ENCODE peak calls at places on chromosomes 6 and 20, in ten cellular contexts. One of them, this sample, is unnamed.
A peak's percentile ranks its signal among the peaks of the same experiment; 100 is the strongest.

GRCh38 chr6:626236-626635 is 30.7 kb downstream of the HUS1B start:
- DNase-seq in breast epithelium: no peak
- DNase-seq in upper lobe of left lung: no peak
- DNase-seq in psoas muscle: peak; percentile 15
- DNase-seq in colonic mucosa: no peak
- DNase-seq in H1: no peak
- DNase-seq in astrocyte: peak; percentile 22
- DNase-seq in IMR-90: peak; percentile 82
- DNase-seq in CD8-positive, alpha-beta T cell: no peak
- DNase-seq in OCI-LY7: no peak
- DNase-seq in this sample: no peak

GRCh38 chr20:3218307-3218988 is 9.2 kb downstream of the ITPA start:
- DNase-seq in breast epithelium: peak; percentile 66
- DNase-seq in upper lobe of left lung: peak; percentile 96
- DNase-seq in psoas muscle: peak; percentile 72
- DNase-seq in colonic mucosa: peak; percentile 62
- DNase-seq in H1: peak; percentile 98
- DNase-seq in astrocyte: no peak
- DNase-seq in IMR-90: no peak
- DNase-seq in CD8-positive, alpha-beta T cell: peak; percentile 80
- DNase-seq in OCI-LY7: peak; percentile 43
- DNase-seq in this sample: peak; percentile 69

GRCh38 chr6:167748458-167749379 is 78.0 kb upstream of the AFDN start:
- DNase-seq in breast epithelium: no peak
- DNase-seq in upper lobe of left lung: peak; percentile 76
- DNase-seq in psoas muscle: no peak
- DNase-seq in colonic mucosa: no peak
- DNase-seq in H1: no peak
- DNase-seq in astrocyte: no peak
- DNase-seq in IMR-90: no peak
- DNase-seq in CD8-positive, alpha-beta T cell: no peak
- DNase-seq in OCI-LY7: no peak
- DNase-seq in this sample: no peak

GRCh38 chr20:45183084-45183483 is 8.4 kb downstream of the PI3 start:
- DNase-seq in breast epithelium: no peak
- DNase-seq in upper lobe of left lung: no peak
- DNase-seq in psoas muscle: no peak
- DNase-seq in colonic mucosa: no peak
- DNase-seq in H1: no peak
- DNase-seq in astrocyte: no peak
- DNase-seq in IMR-90: no peak
- DNase-seq in CD8-positive, alpha-beta T cell: no peak
- DNase-seq in OCI-LY7: no peak
- DNase-seq in this sample: no peak

GRCh38 chr20:4152696-4153235 is 137.4 kb upstream of the RNF24 start:
- DNase-seq in breast epithelium: no peak
- DNase-seq in upper lobe of left lung: no peak
- DNase-seq in psoas muscle: no peak
- DNase-seq in colonic mucosa: no peak
- DNase-seq in H1: no peak
- DNase-seq in astrocyte: peak; percentile 34
- DNase-seq in IMR-90: peak; percentile 64
- DNase-seq in CD8-positive, alpha-beta T cell: no peak
- DNase-seq in OCI-LY7: no peak
- DNase-seq in this sample: no peak

GRCh38 chr20:20211988-20212518 is 155.9 kb upstream of the INSM1 start:
- DNase-seq in breast epithelium: no peak
- DNase-seq in upper lobe of left lung: no peak
- DNase-seq in psoas muscle: no peak
- DNase-seq in colonic mucosa: no peak
- DNase-seq in H1: no peak
- DNase-seq in astrocyte: no peak
- DNase-seq in IMR-90: no peak
- DNase-seq in CD8-positive, alpha-beta T cell: no peak
- DNase-seq in OCI-LY7: no peak
- DNase-seq in this sample: no peak

GRCh38 chr6:7431594-7432390 is 42.2 kb downstream of the RIOK1 start:
- DNase-seq in breast epithelium: no peak
- DNase-seq in upper lobe of left lung: peak; percentile 47
- DNase-seq in psoas muscle: no peak
- DNase-seq in colonic mucosa: no peak
- DNase-seq in H1: peak; percentile 57
- DNase-seq in astrocyte: peak; percentile 23
- DNase-seq in IMR-90: peak; percentile 7
- DNase-seq in CD8-positive, alpha-beta T cell: no peak
- DNase-seq in OCI-LY7: no peak
- DNase-seq in this sample: peak; percentile 52

GRCh38 chr6:121310495-121310894 is 23.8 kb downstream of the TBC1D32 start:
- DNase-seq in breast epithelium: no peak
- DNase-seq in upper lobe of left lung: no peak
- DNase-seq in psoas muscle: no peak
- DNase-seq in colonic mucosa: no peak
- DNase-seq in H1: no peak
- DNase-seq in astrocyte: no peak
- DNase-seq in IMR-90: no peak
- DNase-seq in CD8-positive, alpha-beta T cell: no peak
- DNase-seq in OCI-LY7: no peak
- DNase-seq in this sample: no peak

GRCh38 chr20:10857362-10858070 is 183.7 kb upstream of the JAG1 start:
- DNase-seq in breast epithelium: no peak
- DNase-seq in upper lobe of left lung: no peak
- DNase-seq in psoas muscle: no peak
- DNase-seq in colonic mucosa: peak; percentile 88
- DNase-seq in H1: no peak
- DNase-seq in astrocyte: peak; percentile 90
- DNase-seq in IMR-90: peak; percentile 60
- DNase-seq in CD8-positive, alpha-beta T cell: no peak
- DNase-seq in OCI-LY7: no peak
- DNase-seq in this sample: peak; percentile 27

GRCh38 chr6:127938701-127939100 is 37.8 kb upstream of the THEMIS start:
- DNase-seq in breast epithelium: no peak
- DNase-seq in upper lobe of left lung: no peak
- DNase-seq in psoas muscle: no peak
- DNase-seq in colonic mucosa: no peak
- DNase-seq in H1: no peak
- DNase-seq in astrocyte: peak; percentile 38
- DNase-seq in IMR-90: peak; percentile 64
- DNase-seq in CD8-positive, alpha-beta T cell: no peak
- DNase-seq in OCI-LY7: no peak
- DNase-seq in this sample: peak; percentile 72

GRCh38 chr6:45479834-45480696 is 102.3 kb upstream of the SUPT3H start:
- DNase-seq in breast epithelium: no peak
- DNase-seq in upper lobe of left lung: no peak
- DNase-seq in psoas muscle: no peak
- DNase-seq in colonic mucosa: no peak
- DNase-seq in H1: no peak
- DNase-seq in astrocyte: peak; percentile 81
- DNase-seq in IMR-90: peak; percentile 88
- DNase-seq in CD8-positive, alpha-beta T cell: no peak
- DNase-seq in OCI-LY7: no peak
- DNase-seq in this sample: peak; percentile 83

GRCh38 chr20:3452127-3452526 is 18.7 kb upstream of the ATRN start:
- DNase-seq in breast epithelium: no peak
- DNase-seq in upper lobe of left lung: no peak
- DNase-seq in psoas muscle: no peak
- DNase-seq in colonic mucosa: no peak
- DNase-seq in H1: no peak
- DNase-seq in astrocyte: no peak
- DNase-seq in IMR-90: no peak
- DNase-seq in CD8-positive, alpha-beta T cell: no peak
- DNase-seq in OCI-LY7: no peak
- DNase-seq in this sample: no peak

GRCh38 chr20:2103454-2104153 is 2.0 kb downstream of the STK35 start:
- DNase-seq in breast epithelium: no peak
- DNase-seq in upper lobe of left lung: no peak
- DNase-seq in psoas muscle: no peak
- DNase-seq in colonic mucosa: peak; percentile 20
- DNase-seq in H1: no peak
- DNase-seq in astrocyte: no peak
- DNase-seq in IMR-90: no peak
- DNase-seq in CD8-positive, alpha-beta T cell: no peak
- DNase-seq in OCI-LY7: peak; percentile 41
- DNase-seq in this sample: peak; percentile 45

GRCh38 chr6:109039795-109040194 is 54.9 kb downstream of the SESN1 start:
- DNase-seq in breast epithelium: no peak
- DNase-seq in upper lobe of left lung: no peak
- DNase-seq in psoas muscle: no peak
- DNase-seq in colonic mucosa: no peak
- DNase-seq in H1: no peak
- DNase-seq in astrocyte: no peak
- DNase-seq in IMR-90: no peak
- DNase-seq in CD8-positive, alpha-beta T cell: no peak
- DNase-seq in OCI-LY7: no peak
- DNase-seq in this sample: no peak

GRCh38 chr20:56032251-56032650 is 26.9 kb upstream of the CBLN4 start:
- DNase-seq in breast epithelium: no peak
- DNase-seq in upper lobe of left lung: no peak
- DNase-seq in psoas muscle: no peak
- DNase-seq in colonic mucosa: no peak
- DNase-seq in H1: no peak
- DNase-seq in astrocyte: no peak
- DNase-seq in IMR-90: no peak
- DNase-seq in CD8-positive, alpha-beta T cell: no peak
- DNase-seq in OCI-LY7: peak; percentile 42
- DNase-seq in this sample: peak; percentile 1
- H3K9me3 ChIP-seq in breast epithelium: peaks cover 60% of the 10 kb centered on the region
- H3K9me3 ChIP-seq in upper lobe of left lung: peaks cover 28% of the 10 kb centered on the region
- H3K9me3 ChIP-seq in psoas muscle: peaks cover 28% of the 10 kb centered on the region
- H3K9me3 ChIP-seq in colonic mucosa: no peaks in the 10 kb centered on the region
- H3K9me3 ChIP-seq in H1: peaks cover 73% of the 10 kb centered on the region
- H3K9me3 ChIP-seq in astrocyte: peaks cover 7% of the 10 kb centered on the region
- H3K9me3 ChIP-seq in IMR-90: peaks cover 8% of the 10 kb centered on the region
- H3K9me3 ChIP-seq in CD8-positive, alpha-beta T cell: peaks cover 6% of the 10 kb centered on the region
- H3K9me3 ChIP-seq in OCI-LY7: peaks cover 14% of the 10 kb centered on the region
- H3K9me3 ChIP-seq in this sample: peaks cover 50% of the 10 kb centered on the region

GRCh38 chr6:160194808-160195207 is 63.8 kb downstream of the SLC22A2 start:
- DNase-seq in breast epithelium: no peak
- DNase-seq in upper lobe of left lung: no peak
- DNase-seq in psoas muscle: no peak
- DNase-seq in colonic mucosa: no peak
- DNase-seq in H1: no peak
- DNase-seq in astrocyte: no peak
- DNase-seq in IMR-90: no peak
- DNase-seq in CD8-positive, alpha-beta T cell: no peak
- DNase-seq in OCI-LY7: no peak
- DNase-seq in this sample: no peak

GRCh38 chr6:160190974-160191373 is 67.6 kb downstream of the SLC22A2 start:
- DNase-seq in breast epithelium: no peak
- DNase-seq in upper lobe of left lung: no peak
- DNase-seq in psoas muscle: no peak
- DNase-seq in colonic mucosa: no peak
- DNase-seq in H1: no peak
- DNase-seq in astrocyte: no peak
- DNase-seq in IMR-90: no peak
- DNase-seq in CD8-positive, alpha-beta T cell: no peak
- DNase-seq in OCI-LY7: no peak
- DNase-seq in this sample: no peak

GRCh38 chr6:160197662-160198061 is 61.0 kb downstream of the SLC22A2 start:
- DNase-seq in breast epithelium: no peak
- DNase-seq in upper lobe of left lung: no peak
- DNase-seq in psoas muscle: no peak
- DNase-seq in colonic mucosa: no peak
- DNase-seq in H1: no peak
- DNase-seq in astrocyte: no peak
- DNase-seq in IMR-90: no peak
- DNase-seq in CD8-positive, alpha-beta T cell: no peak
- DNase-seq in OCI-LY7: no peak
- DNase-seq in this sample: no peak

GRCh38 chr6:160188773-160189172 is 67.2 kb downstream of the SLC22A1 start:
- DNase-seq in breast epithelium: no peak
- DNase-seq in upper lobe of left lung: no peak
- DNase-seq in psoas muscle: no peak
- DNase-seq in colonic mucosa: no peak
- DNase-seq in H1: no peak
- DNase-seq in astrocyte: peak; percentile 26
- DNase-seq in IMR-90: no peak
- DNase-seq in CD8-positive, alpha-beta T cell: no peak
- DNase-seq in OCI-LY7: no peak
- DNase-seq in this sample: no peak

DNA sequence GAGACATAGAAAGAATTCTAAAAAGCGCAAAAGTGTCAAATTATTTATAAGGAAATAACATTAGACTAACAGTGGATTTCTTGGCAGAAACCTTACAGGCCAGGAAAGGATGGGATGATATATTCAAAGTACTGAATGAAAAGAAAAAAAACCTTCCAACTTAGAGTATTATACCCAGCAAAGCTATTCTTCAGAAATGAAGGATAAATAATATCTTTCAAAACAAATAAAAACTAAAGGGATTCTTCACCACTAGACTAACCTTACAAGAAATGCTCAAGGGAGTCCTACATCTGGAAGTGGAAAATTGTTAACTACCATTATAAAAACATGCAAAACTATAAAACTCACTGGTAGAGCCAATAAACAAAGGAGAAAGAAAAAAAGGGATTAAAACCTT is 65.8 kb downstream of the SLC22A2 start:
- DNase-seq in breast epithelium: no peak
- DNase-seq in upper lobe of left lung: no peak
- DNase-seq in psoas muscle: no peak
- DNase-seq in colonic mucosa: no peak
- DNase-seq in H1: no peak
- DNase-seq in astrocyte: no peak
- DNase-seq in IMR-90: no peak
- DNase-seq in CD8-positive, alpha-beta T cell: no peak
- DNase-seq in OCI-LY7: no peak
- DNase-seq in this sample: no peak
- H3K9me3 ChIP-seq in breast epithelium: peaks cover 39% of the 10 kb centered on the region
- H3K9me3 ChIP-seq in upper lobe of left lung: peaks cover 20% of the 10 kb centered on the region
- H3K9me3 ChIP-seq in psoas muscle: peaks cover 22% of the 10 kb centered on the region
- H3K9me3 ChIP-seq in colonic mucosa: no peaks in the 10 kb centered on the region
- H3K9me3 ChIP-seq in H1: no peaks in the 10 kb centered on the region
- H3K9me3 ChIP-seq in astrocyte: no peaks in the 10 kb centered on the region
- H3K9me3 ChIP-seq in IMR-90: peaks cover 8% of the 10 kb centered on the region
- H3K9me3 ChIP-seq in CD8-positive, alpha-beta T cell: no peaks in the 10 kb centered on the region
- H3K9me3 ChIP-seq in OCI-LY7: peaks cover 5% of the 10 kb centered on the region
- H3K9me3 ChIP-seq in this sample: peaks cover 37% of the 10 kb centered on the region

DNA sequence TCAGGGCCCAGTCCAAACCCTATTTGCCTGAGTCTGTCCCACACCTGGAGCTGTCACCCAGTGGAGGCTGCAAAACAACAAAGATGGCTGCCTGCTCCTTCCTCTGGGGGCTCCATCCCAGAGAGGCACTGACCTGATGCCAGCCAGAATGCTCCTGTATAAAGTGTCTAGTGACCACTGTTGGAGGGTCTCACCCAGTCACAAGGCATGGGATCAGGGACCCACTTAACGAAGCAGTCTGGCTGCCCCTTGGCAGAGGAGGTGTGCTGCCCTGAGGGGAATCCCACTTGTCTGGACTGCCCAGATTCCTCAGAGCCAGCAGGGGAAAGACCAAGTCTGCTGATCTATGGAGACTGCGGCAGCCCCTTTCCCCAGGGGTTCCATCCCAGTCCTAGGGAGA is 241.6 kb downstream of the CDH26 start:
- DNase-seq in breast epithelium: no peak
- DNase-seq in upper lobe of left lung: no peak
- DNase-seq in psoas muscle: no peak
- DNase-seq in colonic mucosa: no peak
- DNase-seq in H1: no peak
- DNase-seq in astrocyte: no peak
- DNase-seq in IMR-90: no peak
- DNase-seq in CD8-positive, alpha-beta T cell: no peak
- DNase-seq in OCI-LY7: no peak
- DNase-seq in this sample: no peak
- H3K9me3 ChIP-seq in breast epithelium: no peaks in the 10 kb centered on the region
- H3K9me3 ChIP-seq in upper lobe of left lung: no peaks in the 10 kb centered on the region
- H3K9me3 ChIP-seq in psoas muscle: no peaks in the 10 kb centered on the region
- H3K9me3 ChIP-seq in colonic mucosa: no peaks in the 10 kb centered on the region
- H3K9me3 ChIP-seq in H1: no peaks in the 10 kb centered on the region
- H3K9me3 ChIP-seq in astrocyte: no peaks in the 10 kb centered on the region
- H3K9me3 ChIP-seq in IMR-90: no peaks in the 10 kb centered on the region
- H3K9me3 ChIP-seq in CD8-positive, alpha-beta T cell: no peaks in the 10 kb centered on the region
- H3K9me3 ChIP-seq in OCI-LY7: no peaks in the 10 kb centered on the region
- H3K9me3 ChIP-seq in this sample: peaks cover 12% of the 10 kb centered on the region

GRCh38 chr6:159469449-159469848 is 223.6 kb downstream of the SOD2 start:
- DNase-seq in breast epithelium: no peak
- DNase-seq in upper lobe of left lung: no peak
- DNase-seq in psoas muscle: no peak
- DNase-seq in colonic mucosa: no peak
- DNase-seq in H1: no peak
- DNase-seq in astrocyte: no peak
- DNase-seq in IMR-90: no peak
- DNase-seq in CD8-positive, alpha-beta T cell: no peak
- DNase-seq in OCI-LY7: no peak
- DNase-seq in this sample: no peak
- H3K9me3 ChIP-seq in breast epithelium: peaks cover 6% of the 10 kb centered on the region
- H3K9me3 ChIP-seq in upper lobe of left lung: no peaks in the 10 kb centered on the region
- H3K9me3 ChIP-seq in psoas muscle: no peaks in the 10 kb centered on the region
- H3K9me3 ChIP-seq in colonic mucosa: no peaks in the 10 kb centered on the region
- H3K9me3 ChIP-seq in H1: peaks cover 58% of the 10 kb centered on the region
- H3K9me3 ChIP-seq in astrocyte: no peaks in the 10 kb centered on the region
- H3K9me3 ChIP-seq in IMR-90: no peaks in the 10 kb centered on the region
- H3K9me3 ChIP-seq in CD8-positive, alpha-beta T cell: no peaks in the 10 kb centered on the region
- H3K9me3 ChIP-seq in OCI-LY7: peaks cover 32% of the 10 kb centered on the region
- H3K9me3 ChIP-seq in this sample: no peaks in the 10 kb centered on the region

This sample was measured in adipocyte.